ENCODE peak calls at places on chromosomes 11 and 22, in eight cellular contexts. C is GM23338, G is sigmoid colon, P is stomach, Q is K562, K is HCT116, B is esophagus muscularis mucosa, W is transverse colon. V is an unnamed sample.

GRCh38 chr11:44574620-44575287 is 9.3 kb downstream of the CD82 start:
- DNase-seq in C (no peak), G (no peak), P (peak), Q (no peak), K (no peak), B (no peak), W (no peak), V (peak)

GRCh38 chr11:117759305-117759704 is 37.7 kb downstream of the DSCAML1 start:
- DNase-seq in C (peak), G (no peak), P (no peak), Q (no peak), K (no peak), B (no peak), W (no peak), V (no peak)

GRCh38 chr11:119481667-119482400 is 58.9 kb upstream of the THY1 start:
- DNase-seq in C (no peak), G (no peak), P (peak), Q (no peak), K (no peak), B (no peak), W (peak), V (peak)

GRCh38 chr11:67261942-67262681 is 4.2 kb upstream of the GRK2 start:
- DNase-seq in C (peak), G (peak), P (no peak), Q (no peak), K (no peak), B (no peak), W (peak), V (no peak)

GRCh38 chr11:123903932-123904331 is 2.0 kb downstream of the OR8D4 start:
- DNase-seq in C (no peak), G (no peak), P (no peak), Q (no peak), K (no peak), B (no peak), W (no peak), V (no peak)

GRCh38 chr11:125959511-125959910 is 13.7 kb downstream of the VSIG10L2 start:
- DNase-seq in C (no peak), G (no peak), P (no peak), Q (no peak), K (no peak), B (peak), W (no peak), V (no peak)

GRCh38 chr22:43044402-43044801 is 29.5 kb upstream of the PACSIN2 start:
- DNase-seq in C (no peak), G (no peak), P (no peak), Q (no peak), K (no peak), B (no peak), W (no peak), V (no peak)

GRCh38 chr11:112771847-112772246 is 189.4 kb upstream of the NCAM1 start:
- DNase-seq in C (no peak), G (no peak), P (no peak), Q (no peak), K (no peak), B (no peak), W (no peak), V (no peak)

GRCh38 chr11:66906077-66906929 is 49.4 kb downstream of the LRFN4 start:
- DNase-seq in C (no peak), G (no peak), P (peak), Q (no peak), K (peak), B (no peak), W (no peak), V (no peak)

GRCh38 chr11:124098142-124098541 is 17.1 kb upstream of the VWA5A start:
- DNase-seq in C (no peak), G (no peak), P (no peak), Q (no peak), K (no peak), B (no peak), W (no peak), V (no peak)

GRCh38 chr11:66476841-66477251 is 3.4 kb upstream of the DPP3 start:
- DNase-seq in C (peak), G (no peak), P (no peak), Q (no peak), K (no peak), B (no peak), W (no peak), V (no peak)

GRCh38 chr11:21894492-21894891 is 298.4 kb upstream of the ANO5 start:
- DNase-seq in C (no peak), G (no peak), P (no peak), Q (no peak), K (no peak), B (no peak), W (no peak), V (no peak)

GRCh38 chr11:35540526-35540925 is 15.1 kb upstream of the PAMR1 start:
- DNase-seq in C (no peak), G (no peak), P (no peak), Q (no peak), K (no peak), B (no peak), W (no peak), V (no peak)

GRCh38 chr11:33005175-33005574 is 10.5 kb upstream of the DEPDC7 start:
- DNase-seq in C (no peak), G (no peak), P (no peak), Q (no peak), K (no peak), B (no peak), W (no peak), V (no peak)

GRCh38 chr22:27331526-27332281 is 469.9 kb downstream of the MN1 start:
- DNase-seq in C (peak), G (peak), P (peak), Q (no peak), K (no peak), B (peak), W (peak), V (no peak)

GRCh38 chr11:65090628-65091027 is 5.4 kb upstream of the VPS51 start:
- DNase-seq in C (no peak), G (no peak), P (no peak), Q (no peak), K (no peak), B (no peak), W (no peak), V (no peak)

GRCh38 chr11:122167100-122167499 is 51.1 kb upstream of the BLID start:
- DNase-seq in C (peak), G (no peak), P (no peak), Q (no peak), K (peak), B (no peak), W (no peak), V (no peak)

GRCh38 chr11:128709402-128709801 is 15.5 kb downstream of the FLI1 start:
- DNase-seq in C (no peak), G (no peak), P (no peak), Q (no peak), K (no peak), B (no peak), W (no peak), V (no peak)

GRCh38 chr22:45478108-45478771 is 24.4 kb upstream of the FBLN1 start:
- DNase-seq in C (no peak), G (no peak), P (no peak), Q (no peak), K (no peak), B (no peak), W (no peak), V (no peak)

GRCh38 chr11:101797335-101797734 is 117.5 kb upstream of the CEP126 start:
- DNase-seq in C (no peak), G (no peak), P (no peak), Q (no peak), K (no peak), B (no peak), W (no peak), V (no peak)

GRCh38 chr11:65862941-65863888 is 3.0 kb downstream of the MUS81 start:
- DNase-seq in C (no peak), G (peak), P (no peak), Q (no peak), K (no peak), B (no peak), W (no peak), V (no peak)

GRCh38 chr22:38469306-38469781 is 1.4 kb downstream of the KDELR3 start:
- DNase-seq in C (no peak), G (no peak), P (no peak), Q (no peak), K (no peak), B (no peak), W (no peak), V (no peak)

GRCh38 chr11:30719420-30719819 is 133.3 kb upstream of the MPPED2 start:
- DNase-seq in C (peak), G (no peak), P (no peak), Q (no peak), K (no peak), B (no peak), W (no peak), V (no peak)

GRCh38 chr11:43789700-43790443 is 90.8 kb upstream of the ALKBH3 start:
- DNase-seq in C (no peak), G (no peak), P (no peak), Q (no peak), K (peak), B (no peak), W (no peak), V (no peak)

GRCh38 chr11:126408901-126409670 is 53.6 kb downstream of the ST3GAL4 start:
- DNase-seq in C (no peak), G (no peak), P (no peak), Q (no peak), K (no peak), B (no peak), W (no peak), V (no peak)

DNA sequence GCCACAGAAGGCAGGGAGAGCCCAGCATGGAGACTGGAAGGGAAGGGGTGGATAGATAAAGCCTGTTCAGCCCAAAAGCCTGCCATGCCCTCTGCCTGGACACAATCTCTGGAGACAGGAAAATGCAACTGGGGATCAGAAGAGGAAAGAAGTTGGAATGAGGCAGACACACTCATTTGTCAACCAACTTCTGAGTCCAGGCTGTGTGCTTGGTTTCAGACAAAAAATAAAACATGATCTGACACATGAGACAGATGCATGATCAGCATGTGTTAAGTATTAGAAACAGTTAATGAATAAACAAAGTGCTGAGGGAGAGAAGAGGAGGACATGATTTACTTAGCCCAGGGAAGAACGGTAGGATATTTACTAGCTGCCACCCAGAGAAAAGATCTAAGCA is 849 bp downstream of the LRRN4CL start:
- DNase-seq in C (no peak), G (no peak), P (no peak), Q (no peak), K (no peak), B (no peak), W (no peak), V (no peak)
- H3K4me3 ChIP-seq in C (peak), G (peak), P (peak), Q (no peak), K (no peak), B (peak), W (peak), V (peak)

GRCh38 chr11:14499560-14500180 is at the start of gene COPB1:
- DNase-seq in C (peak), G (peak), P (peak), Q (peak), K (peak), B (peak), W (peak), V (peak)
- TF ChIP-seq POLR2AphosphoS5 in C (peak), G (peak), P (peak), Q (peak), K (peak), B (peak), W (peak), V (peak)

GRCh38 chr11:8613036-8613435 is 19.0 kb upstream of the STK33 start:
- DNase-seq in C (no peak), G (no peak), P (no peak), Q (no peak), K (no peak), B (peak), W (no peak), V (no peak)

GRCh38 chr11:8605956-8606355 is 11.9 kb upstream of the STK33 start:
- DNase-seq in C (no peak), G (no peak), P (no peak), Q (no peak), K (no peak), B (peak), W (no peak), V (no peak)

GRCh38 chr11:8610532-8611116 is 16.6 kb upstream of the STK33 start:
- DNase-seq in C (peak), G (no peak), P (no peak), Q (no peak), K (no peak), B (peak), W (no peak), V (no peak)

GRCh38 chr11:8612522-8612921 is 18.5 kb upstream of the STK33 start:
- DNase-seq in C (no peak), G (no peak), P (no peak), Q (no peak), K (no peak), B (peak), W (no peak), V (no peak)

DNA sequence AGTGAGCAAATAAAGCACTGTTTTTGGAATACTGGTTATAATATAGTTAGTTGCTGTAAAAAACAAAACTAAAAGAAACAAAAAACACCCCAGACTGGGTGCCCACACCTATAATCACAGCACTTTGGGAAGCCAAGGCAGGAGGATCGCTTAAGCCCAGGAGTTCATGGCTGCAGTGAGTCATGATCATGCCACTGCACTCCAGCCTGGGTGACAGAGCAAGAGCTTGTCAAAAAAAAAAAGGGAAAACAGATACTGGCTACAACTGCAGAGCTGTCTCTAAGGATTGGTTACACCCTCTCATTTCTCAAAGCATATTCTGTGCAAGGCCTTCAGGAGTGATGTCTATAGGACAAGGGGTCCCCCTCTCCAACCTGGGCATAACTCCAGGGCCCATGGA is 14.6 kb upstream of the STK33 start:
- DNase-seq in C (no peak), G (no peak), P (no peak), Q (no peak), K (no peak), B (peak), W (no peak), V (no peak)
- TF ChIP-seq CTCF in C (no peak), G (no peak), P (no peak), Q (no peak), K (no peak), B (no peak), W (no peak), V (no peak)

GRCh38 chr11:12902784-12903491 is 106.2 kb upstream of the RASSF10 start:
- DNase-seq in C (no peak), G (no peak), P (no peak), Q (no peak), K (no peak), B (no peak), W (no peak), V (no peak)
- H3K4me3 ChIP-seq in C (no peak), G (no peak), P (no peak), Q (no peak), K (no peak), B (no peak), W (no peak), V (no peak)

GRCh38 chr22:50438305-50439275 is 36.2 kb downstream of the SBF1 start:
- DNase-seq in C (no peak), G (peak), P (no peak), Q (no peak), K (no peak), B (no peak), W (no peak), V (no peak)

GRCh38 chr22:50436841-50437341 is 37.9 kb downstream of the SBF1 start:
- DNase-seq in C (no peak), G (no peak), P (no peak), Q (no peak), K (no peak), B (no peak), W (no peak), V (no peak)

GRCh38 chr22:50436134-50436830 is 38.6 kb downstream of the SBF1 start:
- DNase-seq in C (no peak), G (no peak), P (no peak), Q (no peak), K (no peak), B (no peak), W (no peak), V (no peak)

GRCh38 chr22:50439314-50440250 is 35.3 kb downstream of the SBF1 start:
- DNase-seq in C (no peak), G (no peak), P (no peak), Q (no peak), K (no peak), B (no peak), W (no peak), V (no peak)

DNA sequence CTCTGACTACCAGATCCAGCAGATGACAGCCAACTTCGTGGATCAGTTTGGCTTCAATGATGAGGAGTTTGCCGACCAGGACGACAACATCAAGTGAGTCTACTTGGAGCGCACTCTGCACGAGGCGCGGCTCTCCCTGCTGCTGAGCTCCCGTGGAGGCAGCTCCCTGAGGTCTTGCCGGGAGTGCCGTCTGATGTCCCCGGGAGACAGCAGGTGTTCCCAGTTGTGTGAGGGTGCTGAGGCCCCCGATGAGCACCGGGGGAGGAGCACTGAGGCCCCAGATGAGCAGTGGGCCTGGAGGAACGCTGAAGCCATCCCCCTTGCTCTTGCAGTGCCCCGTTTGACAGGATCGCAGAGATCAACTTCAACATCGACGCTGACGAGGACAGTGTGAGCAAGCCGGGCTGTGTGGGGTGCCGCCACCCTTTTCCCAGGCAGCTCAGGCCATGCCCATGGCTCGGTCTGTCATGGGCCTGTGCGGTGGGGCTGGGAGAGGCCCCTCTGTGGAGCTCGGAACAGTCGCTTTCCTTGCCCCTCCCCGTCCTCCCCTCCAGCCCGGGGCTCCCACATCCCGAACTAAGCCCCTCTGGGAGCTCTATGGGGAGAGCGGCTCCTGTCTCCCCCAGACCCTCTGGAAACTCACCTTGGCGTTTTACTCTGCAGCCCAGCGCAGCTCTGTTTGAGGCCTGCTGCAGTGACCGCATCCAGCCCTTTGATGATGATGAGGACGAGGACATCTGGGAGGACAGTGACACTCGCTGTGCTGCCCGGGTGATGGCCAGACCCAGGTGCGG is 37.1 kb downstream of the SBF1 start:
- DNase-seq in C (no peak), G (no peak), P (no peak), Q (no peak), K (no peak), B (no peak), W (no peak), V (no peak)
- TF ChIP-seq POLR2AphosphoS5 in C (no peak), G (no peak), P (no peak), Q (no peak), K (no peak), B (no peak), W (no peak), V (no peak)

GRCh38 chr11:70126494-70126893 is 48.4 kb downstream of the ANO1 start:
- DNase-seq in C (no peak), G (no peak), P (no peak), Q (no peak), K (no peak), B (no peak), W (no peak), V (no peak)

GRCh38 chr11:70127653-70128434 is 49.7 kb downstream of the ANO1 start:
- DNase-seq in C (no peak), G (no peak), P (no peak), Q (no peak), K (no peak), B (no peak), W (no peak), V (no peak)

GRCh38 chr11:70129051-70129592 is 51.0 kb downstream of the ANO1 start:
- DNase-seq in C (no peak), G (no peak), P (no peak), Q (no peak), K (no peak), B (no peak), W (no peak), V (peak)

GRCh38 chr11:70130636-70131035 is 52.5 kb downstream of the ANO1 start:
- DNase-seq in C (no peak), G (no peak), P (no peak), Q (no peak), K (no peak), B (no peak), W (no peak), V (no peak)

DNA sequence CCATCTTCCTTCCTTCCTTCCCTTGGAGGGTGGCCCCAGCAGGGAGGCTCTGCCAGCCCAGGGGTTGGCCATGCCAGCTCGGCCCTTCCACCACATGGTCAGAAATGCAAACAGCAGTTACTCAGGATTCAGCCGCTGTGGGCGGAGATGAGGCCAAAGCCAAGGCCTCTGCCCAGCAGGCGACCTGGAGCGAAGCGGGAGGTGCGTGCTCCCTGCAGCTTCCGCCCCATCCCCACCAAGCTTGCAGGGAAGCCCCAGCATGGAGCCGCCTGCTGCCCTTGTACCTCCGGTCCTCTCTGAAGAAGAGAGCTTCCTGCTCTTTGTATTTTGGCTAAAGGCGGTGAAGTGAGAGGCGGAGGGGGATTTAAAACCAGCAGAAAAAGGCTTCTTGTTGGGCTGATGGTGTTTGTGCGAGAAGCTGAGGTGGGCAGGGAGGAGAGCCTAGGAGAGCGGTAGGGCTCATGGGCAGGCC is 50.4 kb downstream of the ANO1 start:
- DNase-seq in C (peak), G (no peak), P (peak), Q (no peak), K (peak), B (no peak), W (no peak), V (peak)
- TF ChIP-seq CTCF in C (no peak), G (no peak), P (no peak), Q (no peak), K (no peak), B (no peak), W (no peak), V (peak)

GRCh38 chr11:69637601-69637955 is 3.4 kb upstream of the CCND1 start:
- DNase-seq in C (peak), G (peak), P (no peak), Q (no peak), K (no peak), B (no peak), W (no peak), V (peak)

GRCh38 chr11:69635210-69635609 is 5.7 kb upstream of the CCND1 start:
- DNase-seq in C (no peak), G (no peak), P (no peak), Q (no peak), K (no peak), B (no peak), W (no peak), V (no peak)

GRCh38 chr11:69635804-69636511 is 5.0 kb upstream of the CCND1 start:
- DNase-seq in C (no peak), G (no peak), P (no peak), Q (no peak), K (no peak), B (no peak), W (no peak), V (no peak)

GRCh38 chr11:69636870-69637600 is 3.9 kb upstream of the CCND1 start:
- DNase-seq in C (peak), G (no peak), P (no peak), Q (no peak), K (no peak), B (no peak), W (no peak), V (peak)

GRCh38 chr11:69636512-69636866 is 4.5 kb upstream of the CCND1 start:
- DNase-seq in C (peak), G (peak), P (peak), Q (no peak), K (peak), B (no peak), W (peak), V (peak)
- H3K4me3 ChIP-seq in C (peak), G (peak), P (peak), Q (no peak), K (peak), B (peak), W (peak), V (peak)